ENCODE peak calls at places on chromosome 10, in five cellular contexts. S, W, K, Y and B are unnamed samples.

GRCh38 chr10:22103701-22104100 is 100.2 kb upstream of the DNAJC1 start:
- DNase-seq in S (no peak), W (no peak), K (peak), Y (no peak), B (peak)

GRCh38 chr10:49646256-49646870 is 32.5 kb downstream of the CHAT start:
- DNase-seq in S (no peak), W (no peak), K (no peak), Y (no peak), B (peak)

GRCh38 chr10:129523723-129524316 is 56.8 kb downstream of the MGMT start:
- DNase-seq in S (no peak), W (no peak), K (no peak), Y (no peak), B (no peak)

GRCh38 chr10:129888784-129889616 is 75.1 kb downstream of the EBF3 start:
- DNase-seq in S (no peak), W (peak), K (peak), Y (peak), B (no peak)

GRCh38 chr10:79243211-79244067 is 103.8 kb upstream of the PPIF start:
- DNase-seq in S (no peak), W (no peak), K (no peak), Y (peak), B (no peak)

GRCh38 chr10:113020838-113021237 is 70.8 kb downstream of the TCF7L2 start:
- DNase-seq in S (no peak), W (no peak), K (no peak), Y (no peak), B (no peak)

GRCh38 chr10:5948999-5949759 is 28.2 kb downstream of the IL15RA start:
- DNase-seq in S (peak), W (peak), K (peak), Y (peak), B (peak)

GRCh38 chr10:84715911-84716310 is 387.5 kb downstream of the CCSER2 start:
- DNase-seq in S (no peak), W (peak), K (no peak), Y (peak), B (peak)

GRCh38 chr10:77801474-77802238 is 124.9 kb downstream of the DLG5 start:
- DNase-seq in S (peak), W (peak), K (no peak), Y (no peak), B (peak)

GRCh38 chr10:77799352-77799751 is 127.2 kb downstream of the DLG5 start:
- DNase-seq in S (peak), W (peak), K (no peak), Y (no peak), B (no peak)

GRCh38 chr10:77798940-77799339 is 127.6 kb downstream of the DLG5 start:
- DNase-seq in S (no peak), W (peak), K (no peak), Y (no peak), B (no peak)

GRCh38 chr10:77800320-77800719 is 126.2 kb downstream of the DLG5 start:
- DNase-seq in S (no peak), W (no peak), K (no peak), Y (no peak), B (no peak)

DNA sequence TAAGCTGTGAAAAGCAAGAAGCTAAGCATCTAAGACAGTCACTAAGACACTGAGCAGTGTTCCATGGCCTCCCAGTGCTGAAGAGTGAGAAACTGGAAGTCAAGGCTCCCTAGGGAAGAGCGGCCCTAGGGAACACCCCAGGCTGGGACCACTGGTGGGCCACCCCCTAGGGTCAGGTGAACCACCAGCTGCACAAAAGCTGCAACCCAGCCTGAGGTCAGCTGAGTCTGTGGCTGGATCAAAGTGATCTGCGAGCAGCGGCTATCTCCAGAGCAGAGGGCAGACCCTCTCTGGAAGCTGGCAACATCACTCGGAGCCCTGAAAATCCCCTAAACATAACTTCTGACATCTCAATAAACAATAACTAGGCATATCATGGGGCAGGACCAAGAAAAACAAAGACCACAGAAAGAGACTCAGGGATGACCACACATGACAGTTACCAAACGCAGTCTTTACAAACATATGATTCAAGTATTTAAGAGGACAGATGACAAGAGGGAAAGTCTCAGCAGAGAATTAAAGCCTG is 125.8 kb downstream of the DLG5 start:
- DNase-seq in S (no peak), W (peak), K (no peak), Y (no peak), B (no peak)
- H3K9ac ChIP-seq in S (no peak), W (no peak), K (no peak), Y (no peak), B (no peak)

GRCh38 chr10:133356953-133357292 is 896 bp downstream of the FUOM start:
- DNase-seq in S (no peak), W (no peak), K (no peak), Y (no peak), B (no peak)
- H3K9ac ChIP-seq in S (peak), W (peak), K (peak), Y (no peak), B (no peak)

GRCh38 chr10:127907411-127908105 is 655 bp downstream of the PTPRE start:
- DNase-seq in S (peak), W (no peak), K (peak), Y (peak), B (peak)
- H3K9ac ChIP-seq in S (peak), W (no peak), K (peak), Y (peak), B (no peak)

GRCh38 chr10:98402931-98403717 is 11.9 kb downstream of the PYROXD2 start:
- DNase-seq in S (no peak), W (no peak), K (no peak), Y (no peak), B (no peak)

GRCh38 chr10:98405422-98405821 is 9.6 kb downstream of the PYROXD2 start:
- DNase-seq in S (no peak), W (peak), K (peak), Y (no peak), B (no peak)

GRCh38 chr10:98402513-98402912 is 12.5 kb downstream of the PYROXD2 start:
- DNase-seq in S (no peak), W (no peak), K (no peak), Y (no peak), B (no peak)

GRCh38 chr10:98404571-98405396 is 10.2 kb downstream of the PYROXD2 start:
- DNase-seq in S (peak), W (peak), K (peak), Y (no peak), B (peak)

DNA sequence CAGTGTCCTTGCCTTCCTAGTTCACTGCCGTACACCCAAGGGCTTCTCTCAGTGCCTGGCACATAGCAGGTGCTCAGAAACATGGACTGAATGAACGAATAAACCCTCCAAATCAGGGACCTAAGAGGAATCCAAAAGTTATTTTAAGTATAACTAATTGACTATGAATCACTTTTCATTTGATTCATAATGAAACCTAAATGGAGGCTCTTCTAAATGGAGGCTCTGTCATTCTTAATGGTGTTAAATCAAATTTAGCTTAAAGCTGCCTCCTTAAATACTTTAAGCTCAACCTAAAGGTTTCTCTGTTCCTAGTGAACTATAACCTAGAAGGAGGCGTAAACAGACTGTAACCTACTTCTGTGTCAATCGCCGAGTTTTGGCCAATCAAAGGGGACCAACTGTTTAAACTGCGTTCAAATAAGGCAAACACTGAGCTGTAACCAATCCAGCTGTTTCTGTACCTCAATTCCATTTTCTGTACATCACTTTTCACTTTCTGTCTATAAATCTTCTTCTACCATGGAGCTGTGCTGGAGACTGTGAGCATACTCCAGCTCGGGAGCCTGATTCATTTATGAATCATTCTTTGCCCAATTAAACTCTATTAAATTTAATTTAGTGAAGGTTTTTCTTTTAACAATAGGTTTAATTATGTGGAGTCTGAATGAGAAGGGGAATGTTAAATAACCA is 11.0 kb downstream of the PYROXD2 start:
- DNase-seq in S (peak), W (peak), K (peak), Y (no peak), B (peak)
- H3K9ac ChIP-seq in S (peak), W (peak), K (no peak), Y (no peak), B (peak)

DNA sequence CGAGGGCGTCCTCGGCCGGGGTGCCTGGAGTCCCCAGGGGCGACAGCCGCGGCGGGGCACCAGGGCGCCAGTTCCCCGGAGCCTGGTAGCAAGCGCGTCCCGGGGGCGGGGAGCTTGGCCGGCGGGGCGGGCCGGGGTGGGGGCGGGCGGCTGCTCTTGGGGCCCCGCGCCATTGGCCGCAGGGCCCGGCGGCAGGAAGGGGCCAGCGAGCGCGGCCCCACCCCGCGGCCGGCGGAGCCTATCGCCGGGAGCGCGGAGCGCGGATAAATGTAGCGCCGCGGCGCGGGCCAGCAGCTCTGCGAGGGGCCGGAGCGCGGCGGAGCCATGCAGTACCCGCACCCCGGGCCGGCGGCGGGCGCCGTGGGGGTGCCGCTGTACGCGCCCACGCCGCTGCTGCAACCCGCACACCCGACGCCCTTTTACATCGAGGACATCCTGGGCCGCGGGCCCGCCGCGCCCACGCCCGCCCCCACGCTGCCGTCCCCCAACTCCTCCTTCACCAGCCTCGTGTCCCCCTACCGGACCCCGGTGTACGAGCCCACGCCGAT is at the start of gene HHEX:
- DNase-seq in S (peak), W (peak), K (peak), Y (peak), B (peak)
- H3K9ac ChIP-seq in S (peak), W (peak), K (peak), Y (peak), B (no peak)

DNA sequence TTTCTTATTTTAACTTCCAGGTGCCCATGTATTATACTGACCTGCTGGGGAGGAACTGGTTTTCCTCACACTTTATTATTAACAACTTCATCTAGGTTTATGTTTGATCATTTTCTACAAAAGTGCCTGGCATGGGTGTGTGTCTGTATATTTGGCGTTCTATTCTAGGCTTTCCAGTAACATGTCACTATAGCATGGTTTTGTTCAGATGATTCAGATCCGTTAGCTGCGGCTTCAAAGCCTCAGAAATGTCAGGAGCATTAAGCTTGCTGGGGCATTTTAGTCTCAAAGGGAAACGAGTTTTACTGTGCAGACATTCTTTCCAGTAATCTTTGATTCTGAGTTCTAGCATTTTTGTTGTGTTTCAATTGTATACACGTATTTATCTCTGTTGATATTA is 2.3 kb downstream of the INPP5A start:
- DNase-seq in S (peak), W (peak), K (peak), Y (no peak), B (no peak)
- H3K9ac ChIP-seq in S (peak), W (no peak), K (peak), Y (no peak), B (no peak)

GRCh38 chr10:12614390-12615003 is 265.1 kb downstream of the CAMK1D start:
- DNase-seq in S (no peak), W (no peak), K (no peak), Y (no peak), B (no peak)
- H3K9ac ChIP-seq in S (no peak), W (no peak), K (no peak), Y (no peak), B (no peak)

DNA sequence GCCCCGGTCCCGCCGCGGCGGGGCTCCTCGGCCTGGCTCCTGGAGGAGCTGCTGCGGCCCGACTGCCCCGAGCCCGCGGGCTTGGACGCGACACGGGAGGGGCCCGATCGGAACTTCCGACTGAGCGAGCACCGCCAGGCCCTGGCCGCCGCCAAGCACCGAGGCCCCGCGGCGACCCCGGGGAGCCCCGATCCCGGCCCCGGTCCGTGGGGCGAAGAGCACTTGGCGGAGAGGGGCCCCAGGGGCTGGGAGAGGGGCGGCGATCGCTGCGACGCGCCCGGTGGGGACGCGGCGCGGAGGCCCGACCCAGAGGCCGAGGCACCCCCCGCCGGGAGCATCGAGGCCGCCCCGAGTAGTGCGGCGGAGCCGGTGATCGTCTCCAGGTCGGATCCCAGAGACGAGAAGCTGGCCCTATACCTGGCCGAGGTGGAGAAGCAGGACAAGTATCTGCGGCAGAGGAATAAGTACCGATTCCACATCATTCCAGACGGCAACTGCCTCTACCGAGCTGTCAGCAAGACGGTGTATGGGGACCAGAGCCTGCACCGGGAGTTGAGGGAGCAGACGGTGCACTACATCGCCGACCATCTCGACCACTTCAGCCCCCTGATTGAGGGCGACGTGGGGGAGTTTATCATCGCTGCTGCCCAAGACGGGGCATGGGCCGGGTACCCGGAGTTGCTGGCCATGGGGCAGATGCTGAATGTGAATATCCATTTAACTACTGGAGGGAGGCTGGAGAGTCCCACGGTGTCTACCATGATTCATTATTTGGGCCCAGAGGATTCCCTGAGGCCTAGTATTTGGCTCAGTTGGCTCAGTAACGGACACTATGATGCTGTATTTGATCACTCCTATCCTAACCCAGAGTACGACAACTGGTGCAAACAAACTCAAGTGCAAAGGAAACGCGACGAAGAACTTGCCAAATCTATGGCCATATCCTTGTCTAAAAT is 1.3 kb downstream of the OTUD1 start:
- DNase-seq in S (peak), W (peak), K (peak), Y (peak), B (peak)
- H3K9ac ChIP-seq in S (peak), W (peak), K (peak), Y (peak), B (peak)

GRCh38 chr10:62046522-62047239 is 145.2 kb downstream of the ARID5B start:
- DNase-seq in S (peak), W (peak), K (peak), Y (no peak), B (peak)

GRCh38 chr10:62047960-62048383 is 146.5 kb downstream of the ARID5B start:
- DNase-seq in S (no peak), W (no peak), K (no peak), Y (peak), B (peak)

GRCh38 chr10:62048473-62048872 is 147.0 kb downstream of the ARID5B start:
- DNase-seq in S (no peak), W (no peak), K (no peak), Y (no peak), B (no peak)

GRCh38 chr10:62045765-62046521 is 144.4 kb downstream of the ARID5B start:
- DNase-seq in S (peak), W (peak), K (peak), Y (no peak), B (no peak)

DNA sequence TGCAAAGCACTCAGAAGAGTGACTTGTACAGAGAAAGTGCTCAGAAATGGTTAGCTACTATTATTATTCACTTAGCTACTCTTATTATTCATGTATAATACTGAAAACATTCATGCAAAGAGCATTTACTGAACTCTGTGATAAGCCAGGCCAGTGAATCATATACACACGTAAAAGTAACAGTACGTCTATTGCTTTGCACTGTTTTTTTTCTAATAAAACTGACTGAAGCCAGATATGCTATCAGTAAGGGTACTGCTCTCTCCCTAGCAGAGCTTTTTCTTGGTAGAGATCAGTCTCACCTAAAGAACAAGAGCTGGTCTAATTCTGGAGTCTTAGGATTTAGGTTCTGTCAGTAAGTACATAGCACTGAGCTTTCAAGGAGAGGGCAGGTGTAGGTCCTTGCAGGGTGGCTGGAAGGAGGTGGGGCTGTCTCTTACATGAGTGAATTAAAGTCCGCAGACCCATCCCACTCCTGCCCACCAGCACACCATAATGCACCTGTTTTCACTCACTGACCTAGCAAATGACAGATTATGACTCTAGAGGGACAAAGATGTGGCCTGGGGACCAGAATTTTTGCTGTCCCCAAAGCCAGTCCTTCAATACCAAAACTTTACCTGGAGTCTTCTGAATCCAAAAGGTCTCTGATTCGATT is 145.9 kb downstream of the ARID5B start:
- DNase-seq in S (peak), W (peak), K (no peak), Y (no peak), B (no peak)
- H3K9ac ChIP-seq in S (peak), W (peak), K (no peak), Y (no peak), B (no peak)